ENCODE peak calls at places on chromosomes 12 and 14, in five cellular contexts. P, H, G, J and T are unnamed samples. For H3K36me3, the result is how much of the 10 kb centered on the place peaks cover.

GRCh38 chr12:46253544-46254162 is 15.2 kb downstream of the SLC38A1 start:
- DNase-seq in G (no peak), P (no peak), J (no peak), H (no peak), T (no peak)

GRCh38 chr14:104138098-104138890 is at the start of gene KIF26A:
- DNase-seq in P (peak), G (no peak), J (no peak), H (no peak), T (peak)

GRCh38 chr12:11719678-11720099 is 70.2 kb downstream of the ETV6 start:
- DNase-seq in J (no peak), G (peak), P (peak), H (peak), T (peak)

GRCh38 chr14:99966912-99967311 is 98.3 kb upstream of the EVL start:
- DNase-seq in G (no peak), J (peak), P (no peak), H (no peak), T (no peak)

GRCh38 chr12:124011435-124012124 is 38.6 kb downstream of the ZNF664 start:
- DNase-seq in H (no peak), G (no peak), J (no peak), P (no peak), T (no peak)

GRCh38 chr12:112421363-112421762 is 2.6 kb downstream of the PTPN11 start:
- DNase-seq in P (no peak), G (no peak), H (no peak), J (no peak), T (no peak)

GRCh38 chr12:66823857-66824570 is 145.1 kb upstream of the GRIP1 start:
- DNase-seq in H (peak), P (no peak), G (no peak), J (no peak), T (peak)

GRCh38 chr12:111448831-111449790 is 43.4 kb downstream of the SH2B3 start:
- DNase-seq in P (no peak), J (no peak), H (no peak), G (no peak), T (no peak)

GRCh38 chr12:66279127-66279712 is 23.1 kb upstream of the HELB start:
- DNase-seq in P (no peak), J (no peak), H (no peak), G (peak), T (peak)

GRCh38 chr14:58701156-58701555 is 63.4 kb downstream of the DACT1 start:
- DNase-seq in P (no peak), J (no peak), H (no peak), G (no peak), T (no peak)

GRCh38 chr12:6963016-6963731 is 7.3 kb downstream of the PHB2 start:
- DNase-seq in J (no peak), P (peak), G (no peak), H (no peak), T (no peak)

GRCh38 chr12:6935551-6936377 is 7.9 kb upstream of the RNU7-1 start:
- DNase-seq in G (no peak), P (no peak), J (no peak), H (no peak), T (no peak)

GRCh38 chr12:70732287-70732686 is 95.1 kb upstream of the PTPRB start:
- DNase-seq in J (no peak), G (no peak), H (no peak), P (no peak), T (no peak)

GRCh38 chr12:129540249-129540648 is 363.6 kb downstream of the TMEM132D start:
- DNase-seq in G (no peak), P (no peak), H (no peak), J (no peak), T (no peak)

DNA sequence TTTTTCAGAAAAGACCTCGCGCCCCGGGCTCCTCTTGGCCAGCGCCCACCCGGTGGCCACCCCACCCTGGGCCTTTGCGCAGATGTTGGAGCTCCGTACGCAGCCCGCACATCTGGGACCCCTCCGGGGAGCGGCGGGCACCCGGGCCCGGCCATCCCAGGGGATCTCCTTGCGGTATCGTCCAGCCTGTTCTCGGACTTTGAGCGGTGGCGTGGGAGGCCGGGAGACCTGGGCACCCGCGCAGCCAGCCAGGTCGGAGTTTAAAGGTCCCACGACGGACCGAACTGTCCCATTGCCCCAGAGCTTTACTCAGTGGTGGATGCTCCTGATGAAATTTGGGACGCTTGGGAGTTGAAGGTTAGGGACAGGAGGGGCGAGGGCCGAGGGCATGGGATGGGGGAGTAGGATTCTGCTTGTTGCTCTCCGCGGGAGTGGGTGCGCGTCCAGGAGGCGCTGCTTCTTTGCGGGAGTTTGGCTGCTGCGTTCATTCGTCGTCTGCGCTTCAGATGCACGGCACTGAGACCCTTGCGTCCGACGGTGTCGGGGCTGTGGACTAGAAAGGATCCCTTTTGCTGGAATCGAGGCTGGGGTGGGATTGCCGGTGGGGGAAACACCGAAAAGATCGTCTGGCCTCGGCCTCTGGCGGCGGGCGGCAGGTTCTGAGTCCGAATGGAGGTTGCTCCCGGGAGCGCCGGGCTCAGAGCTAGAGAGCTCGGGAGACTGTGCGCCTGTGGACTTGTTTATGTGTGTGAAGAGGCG is 1.4 kb downstream of the NTF3 start:
- DNase-seq in G (no peak), P (peak), J (no peak), H (no peak), T (no peak)
- H3K36me3 ChIP-seq in G (under half), P (under half), J (under half), H (under half), T (under half)

DNA sequence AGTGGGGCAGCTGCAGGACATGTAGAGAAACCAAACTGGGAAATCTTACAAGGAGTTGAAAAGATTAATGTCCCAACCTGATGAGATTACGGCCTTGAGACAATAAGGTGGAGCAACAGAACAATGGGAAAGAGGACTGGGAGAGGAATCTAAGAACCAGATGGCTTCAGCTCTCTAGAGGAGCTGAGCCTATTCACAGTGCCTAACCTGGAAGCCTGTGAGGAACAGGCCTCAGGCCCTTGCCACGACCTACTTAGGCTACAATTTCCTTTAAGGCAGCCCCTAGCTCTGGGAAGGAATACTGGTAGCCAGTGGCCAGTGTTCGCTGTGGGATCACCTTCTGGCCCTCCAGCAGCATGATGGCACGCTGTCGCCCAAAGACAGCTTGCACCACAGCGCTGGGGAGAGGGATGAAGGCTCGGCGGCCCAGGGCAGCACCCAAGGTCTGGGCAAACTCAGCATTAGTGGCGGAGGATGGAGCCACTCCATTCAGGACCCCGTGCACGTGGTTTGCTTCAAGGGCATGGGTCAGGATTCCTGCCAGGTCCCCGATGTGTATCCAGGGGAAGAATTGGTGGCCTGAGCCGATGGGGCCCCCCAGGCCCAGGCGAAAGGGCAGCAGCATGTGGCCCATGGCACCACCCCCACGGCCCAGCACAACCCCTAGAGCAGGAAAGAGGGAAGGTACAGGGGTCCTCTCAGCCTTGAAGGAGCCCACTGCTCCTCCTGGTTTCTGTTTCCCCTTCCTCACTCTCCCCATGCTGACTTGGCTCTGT is 2.6 kb downstream of the SDR39U1 start:
- DNase-seq in P (no peak), G (no peak), J (no peak), H (no peak), T (no peak)
- H3K36me3 ChIP-seq in P (under half), G (under half), J (under half), H (under half), T (under half)

GRCh38 chr12:121829250-121829918 is 25.6 kb downstream of the SETD1B start:
- DNase-seq in P (no peak), G (no peak), H (no peak), J (no peak), T (no peak)

GRCh38 chr12:121826318-121826954 is 22.6 kb downstream of the SETD1B start:
- DNase-seq in H (no peak), J (no peak), P (no peak), G (no peak), T (no peak)

GRCh38 chr12:121828826-121829225 is 25.0 kb downstream of the SETD1B start:
- DNase-seq in J (no peak), H (no peak), P (no peak), G (no peak), T (no peak)

GRCh38 chr12:121828306-121828705 is 24.5 kb downstream of the SETD1B start:
- DNase-seq in G (no peak), H (no peak), J (no peak), P (no peak), T (no peak)

GRCh38 chr12:121827351-121828099 is 23.7 kb downstream of the SETD1B start:
- DNase-seq in J (no peak), G (no peak), H (no peak), P (no peak), T (no peak)
- H3K36me3 ChIP-seq in J (under half), G (under half), H (under half), P (under half), T (under half)

DNA sequence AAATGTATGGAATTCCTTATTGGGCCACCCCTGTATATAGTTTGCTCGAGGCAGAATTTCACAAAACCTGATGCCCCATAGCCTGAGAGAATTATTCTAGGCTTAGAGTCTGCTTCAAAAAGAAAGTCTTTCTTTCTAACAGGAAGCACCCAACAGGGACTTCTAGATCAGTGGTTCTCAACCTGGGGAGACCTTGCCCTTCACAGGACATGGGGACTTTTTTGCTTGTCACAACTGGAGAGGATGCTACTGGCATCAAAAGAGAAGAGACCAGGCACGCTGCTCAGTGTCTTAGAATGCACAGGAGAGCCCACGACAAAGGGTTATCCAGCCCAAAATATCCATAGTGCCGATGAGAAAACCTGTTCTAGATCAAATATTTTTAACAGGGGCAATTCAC is 18.9 kb downstream of the WSB2 start:
- DNase-seq in J (no peak), G (no peak), P (no peak), H (no peak), T (no peak)
- H3K36me3 ChIP-seq in J (under half), G (under half), P (under half), H (under half), T (half or more)

GRCh38 chr12:120101182-120101581 is 15.4 kb downstream of the RAB35 start:
- DNase-seq in G (no peak), J (peak), P (peak), H (no peak), T (no peak)

GRCh38 chr12:120101617-120102016 is 14.9 kb downstream of the RAB35 start:
- DNase-seq in H (no peak), P (no peak), J (no peak), G (no peak), T (no peak)

GRCh38 chr12:120100630-120101029 is 15.9 kb downstream of the RAB35 start:
- DNase-seq in J (peak), G (peak), H (no peak), P (peak), T (no peak)

GRCh38 chr12:120098756-120099470 is 17.6 kb downstream of the RAB35 start:
- DNase-seq in H (no peak), J (no peak), G (no peak), P (no peak), T (no peak)

DNA sequence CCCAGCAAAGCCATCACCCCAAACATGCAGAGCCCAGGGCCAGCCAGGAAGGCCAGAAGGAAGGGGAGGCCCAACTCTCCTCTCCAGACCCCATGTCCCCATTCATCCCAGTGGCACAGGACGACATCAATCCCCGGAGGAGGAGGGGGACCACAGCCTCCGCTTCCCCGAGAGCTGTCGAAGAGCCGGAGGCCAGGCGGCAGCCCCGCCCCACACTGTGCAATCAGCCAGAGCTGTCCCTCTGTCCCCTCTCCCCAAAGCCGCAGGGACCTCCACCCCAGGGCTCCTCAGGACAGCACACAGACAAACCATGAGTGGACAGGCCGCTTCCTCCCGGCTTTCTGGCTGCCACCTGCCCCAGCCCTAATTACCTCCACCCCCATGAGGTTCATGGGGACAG is 16.8 kb downstream of the RAB35 start:
- DNase-seq in G (no peak), P (no peak), H (no peak), J (no peak), T (no peak)
- H3K36me3 ChIP-seq in G (under half), P (under half), H (under half), J (under half), T (under half)

GRCh38 chr12:57210461-57210860 is 6.1 kb upstream of the NXPH4 start:
- DNase-seq in P (no peak), G (no peak), J (no peak), H (no peak), T (no peak)

GRCh38 chr12:57212701-57213067 is 3.9 kb upstream of the NXPH4 start:
- DNase-seq in H (no peak), P (no peak), G (no peak), J (no peak), T (no peak)

GRCh38 chr12:57209916-57210315 is 6.7 kb upstream of the NXPH4 start:
- DNase-seq in J (no peak), G (no peak), H (no peak), P (no peak), T (no peak)

GRCh38 chr12:57211791-57212700 is 4.5 kb upstream of the NXPH4 start:
- DNase-seq in P (no peak), H (no peak), G (no peak), J (peak), T (no peak)

GRCh38 chr12:57210926-57211700 is 5.5 kb upstream of the NXPH4 start:
- DNase-seq in G (no peak), P (no peak), H (no peak), J (no peak), T (no peak)
- H3K36me3 ChIP-seq in G (under half), P (under half), H (under half), J (under half), T (under half)

GRCh38 chr12:2593045-2593444 is 201.7 kb upstream of the FKBP4 start:
- DNase-seq in J (no peak), H (no peak), G (no peak), P (peak), T (no peak)

GRCh38 chr12:2598001-2598400 is 196.8 kb upstream of the FKBP4 start:
- DNase-seq in J (no peak), P (peak), G (no peak), H (no peak), T (no peak)

DNA sequence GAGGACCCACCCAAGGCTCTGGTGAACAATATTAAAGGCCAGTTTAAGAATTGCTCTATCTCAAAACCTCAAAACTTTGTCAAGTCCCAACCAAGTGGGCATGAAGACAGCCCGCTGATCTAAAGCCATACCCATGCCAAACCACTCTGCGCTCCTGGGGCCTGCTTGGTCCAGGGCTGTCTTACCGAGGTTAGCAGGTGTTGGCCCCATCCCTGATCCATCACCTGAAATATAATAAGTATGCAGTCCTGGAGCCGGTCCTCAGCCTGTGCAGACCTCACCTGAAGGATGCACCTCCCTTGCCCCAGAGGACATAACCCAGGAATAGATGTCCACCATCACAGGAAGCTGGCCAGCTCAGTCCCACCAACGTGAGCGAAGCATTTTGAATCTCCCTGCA is 198.3 kb upstream of the FKBP4 start:
- DNase-seq in G (no peak), J (no peak), H (no peak), P (peak), T (no peak)
- H3K36me3 ChIP-seq in G (under half), J (under half), H (under half), P (under half), T (under half)

GRCh38 chr12:47612953-47613352 is 92.9 kb downstream of the RPAP3 start:
- DNase-seq in J (no peak), G (no peak), H (no peak), P (no peak), T (no peak)

GRCh38 chr12:47614521-47614920 is 91.3 kb downstream of the RPAP3 start:
- DNase-seq in P (no peak), G (no peak), H (no peak), J (no peak), T (no peak)

GRCh38 chr12:47621960-47622359 is 83.9 kb downstream of the RPAP3 start:
- DNase-seq in P (no peak), G (no peak), J (no peak), H (no peak), T (no peak)

GRCh38 chr12:47615711-47616110 is 90.1 kb downstream of the RPAP3 start:
- DNase-seq in G (no peak), J (no peak), H (no peak), P (no peak), T (no peak)

DNA sequence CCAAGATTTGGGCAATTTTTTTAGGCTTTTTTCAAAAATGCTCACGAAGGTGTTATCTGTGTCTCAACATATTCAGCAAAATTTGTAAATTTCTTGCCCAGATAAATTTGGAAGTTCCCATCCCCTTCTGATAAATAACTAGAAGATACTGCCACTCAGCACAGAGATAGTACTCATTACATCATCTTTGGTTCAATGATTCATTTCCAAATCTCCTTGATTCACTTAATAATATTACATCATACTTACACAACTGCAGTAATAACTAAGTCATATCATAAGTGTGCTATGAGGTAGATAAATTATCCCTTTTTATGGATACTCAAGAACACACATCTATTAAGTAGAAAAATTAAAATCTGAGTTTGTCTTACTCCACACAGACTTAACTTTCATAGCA is 89.4 kb downstream of the RPAP3 start:
- DNase-seq in J (no peak), P (no peak), H (no peak), G (peak), T (no peak)
- H3K36me3 ChIP-seq in J (under half), P (under half), H (under half), G (under half), T (under half)

GRCh38 chr12:26979733-26980132 is 34.5 kb downstream of the TM7SF3 start:
- DNase-seq in J (no peak), H (no peak), G (no peak), P (no peak), T (no peak)

GRCh38 chr12:26976687-26977086 is 37.5 kb downstream of the TM7SF3 start:
- DNase-seq in H (no peak), J (no peak), P (no peak), G (no peak), T (no peak)

GRCh38 chr12:26982866-26983265 is 31.3 kb downstream of the TM7SF3 start:
- DNase-seq in H (no peak), J (no peak), G (no peak), P (no peak), T (no peak)

DNA sequence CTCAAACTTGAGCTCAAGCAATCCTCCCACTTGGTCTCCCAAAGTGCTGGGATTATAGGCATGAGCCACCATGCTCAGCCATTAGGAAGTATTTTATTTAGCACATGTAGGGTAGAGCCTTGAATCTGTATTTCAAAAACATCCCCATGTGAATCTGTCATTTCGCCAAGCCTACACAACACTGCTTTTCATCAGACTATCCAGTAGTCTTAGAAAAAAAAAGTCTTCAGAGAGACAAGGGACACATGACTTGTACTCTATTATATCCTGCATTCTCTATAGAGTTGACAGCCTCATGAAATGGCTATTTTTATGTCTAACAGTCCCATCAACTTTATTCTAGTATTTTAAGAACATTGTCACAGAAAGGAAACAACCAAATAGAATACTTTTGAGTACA is 35.4 kb downstream of the TM7SF3 start:
- DNase-seq in J (no peak), P (no peak), G (no peak), H (no peak), T (no peak)
- H3K36me3 ChIP-seq in J (under half), P (under half), G (under half), H (under half), T (under half)